ENCODE peak calls at places on chromosomes 4 and X, in four cellular contexts. One of them, this sample, is unnamed.

GRCh38 chrX:72313757-72314156 is 8.0 kb upstream of the CITED1 start:
- DNase-seq in PC-3: no peak
- DNase-seq in AG04450: no peak
- DNase-seq in PC-9: no peak
- DNase-seq in this sample: no peak

GRCh38 chrX:127877358-127877757 is 174.8 kb downstream of the ACTRT1 start:
- DNase-seq in PC-3: no peak
- DNase-seq in AG04450: no peak
- DNase-seq in PC-9: no peak
- DNase-seq in this sample: no peak

GRCh38 chrX:132737743-132738142 is 220.7 kb downstream of the HS6ST2 start:
- DNase-seq in PC-3: peak
- DNase-seq in AG04450: no peak
- DNase-seq in PC-9: peak
- DNase-seq in this sample: no peak

GRCh38 chr4:169446824-169447223 is 165.6 kb downstream of the NEK1 start:
- DNase-seq in PC-3: no peak
- DNase-seq in AG04450: no peak
- DNase-seq in PC-9: no peak
- DNase-seq in this sample: no peak

GRCh38 chr4:148124512-148124911 is 317.7 kb downstream of the NR3C2 start:
- DNase-seq in PC-3: no peak
- DNase-seq in AG04450: no peak
- DNase-seq in PC-9: no peak
- DNase-seq in this sample: no peak

GRCh38 chr4:99690472-99690871 is 32.8 kb upstream of the C4orf54 start:
- DNase-seq in PC-3: no peak
- DNase-seq in AG04450: no peak
- DNase-seq in PC-9: no peak
- DNase-seq in this sample: no peak

GRCh38 chrX:23838953-23839352 is 56.0 kb downstream of the SAT1 start:
- DNase-seq in PC-3: no peak
- DNase-seq in AG04450: no peak
- DNase-seq in PC-9: no peak
- DNase-seq in this sample: no peak

GRCh38 chr4:99202536-99202935 is 16.5 kb downstream of the ADH6 start:
- DNase-seq in PC-3: no peak
- DNase-seq in AG04450: no peak
- DNase-seq in PC-9: no peak
- DNase-seq in this sample: no peak

GRCh38 chr4:124167602-124168001 is 544.9 kb downstream of the ANKRD50 start:
- DNase-seq in PC-3: no peak
- DNase-seq in AG04450: no peak
- DNase-seq in PC-9: no peak
- DNase-seq in this sample: no peak

GRCh38 chrX:45295587-45295986 is 94.9 kb upstream of the DIPK2B start:
- DNase-seq in PC-3: peak
- DNase-seq in AG04450: no peak
- DNase-seq in PC-9: peak
- DNase-seq in this sample: no peak

GRCh38 chr4:17336524-17336941 is 175.4 kb downstream of the QDPR start:
- DNase-seq in PC-3: no peak
- DNase-seq in AG04450: no peak
- DNase-seq in PC-9: peak
- DNase-seq in this sample: no peak

GRCh38 chrX:12721042-12721441 is 70.2 kb upstream of the PRPS2 start:
- DNase-seq in PC-3: peak
- DNase-seq in AG04450: no peak
- DNase-seq in PC-9: no peak
- DNase-seq in this sample: no peak

GRCh38 chrX:11770320-11770719 is 12.3 kb downstream of the MSL3 start:
- DNase-seq in PC-3: peak
- DNase-seq in AG04450: no peak
- DNase-seq in PC-9: peak
- DNase-seq in this sample: peak

GRCh38 chrX:40660381-40660780 is 13.0 kb upstream of the CXorf38 start:
- DNase-seq in PC-3: no peak
- DNase-seq in AG04450: no peak
- DNase-seq in PC-9: no peak
- DNase-seq in this sample: no peak

GRCh38 chr4:150699599-150699998 is 117.6 kb downstream of the MAB21L2 start:
- DNase-seq in PC-3: peak
- DNase-seq in AG04450: no peak
- DNase-seq in PC-9: no peak
- DNase-seq in this sample: no peak

GRCh38 chr4:39029752-39030694 is 2.2 kb downstream of the TMEM156 start:
- DNase-seq in PC-3: peak
- DNase-seq in AG04450: no peak
- DNase-seq in PC-9: no peak
- DNase-seq in this sample: no peak

GRCh38 chr4:183376381-183376780 is 54.2 kb upstream of the CLDN24 start:
- DNase-seq in PC-3: no peak
- DNase-seq in AG04450: no peak
- DNase-seq in PC-9: no peak
- DNase-seq in this sample: no peak

GRCh38 chr4:7397206-7398103 is 37.3 kb downstream of the PSAPL1 start:
- DNase-seq in PC-3: no peak
- DNase-seq in AG04450: no peak
- DNase-seq in PC-9: no peak
- DNase-seq in this sample: no peak

GRCh38 chr4:6946497-6946896 is 36.9 kb downstream of the TBC1D14 start:
- DNase-seq in PC-3: no peak
- DNase-seq in AG04450: no peak
- DNase-seq in PC-9: no peak
- DNase-seq in this sample: no peak

GRCh38 chr4:95585016-95585695 is 36.4 kb upstream of the UNC5C start:
- DNase-seq in PC-3: peak
- DNase-seq in AG04450: no peak
- DNase-seq in PC-9: no peak
- DNase-seq in this sample: no peak

GRCh38 chrX:11423362-11423818 is 130.2 kb downstream of the AMELX start:
- DNase-seq in PC-3: peak
- DNase-seq in AG04450: peak
- DNase-seq in PC-9: no peak
- DNase-seq in this sample: no peak

GRCh38 chrX:1506916-1507315 is 30.1 kb downstream of the P2RY8 start:
- DNase-seq in PC-3: no peak
- DNase-seq in AG04450: no peak
- DNase-seq in PC-9: no peak
- DNase-seq in this sample: no peak

GRCh38 chrX:137194164-137194563 is 160.4 kb upstream of the GPR101 start:
- DNase-seq in PC-3: peak
- DNase-seq in AG04450: no peak
- DNase-seq in PC-9: no peak
- DNase-seq in this sample: peak

GRCh38 chr4:169135776-169136175 is 125.7 kb upstream of the CBR4 start:
- DNase-seq in PC-3: no peak
- DNase-seq in AG04450: no peak
- DNase-seq in PC-9: no peak
- DNase-seq in this sample: no peak

GRCh38 chr4:212438-213174 is 88.3 kb downstream of the ZNF718 start:
- DNase-seq in PC-3: no peak
- DNase-seq in AG04450: peak
- DNase-seq in PC-9: no peak
- DNase-seq in this sample: no peak

GRCh38 chr4:165505991-165506779 is 127.4 kb downstream of the CPE start:
- DNase-seq in PC-3: peak
- DNase-seq in AG04450: peak
- DNase-seq in PC-9: no peak
- DNase-seq in this sample: no peak

GRCh38 chr4:140018931-140019618 is 134.9 kb downstream of the MAML3 start:
- DNase-seq in PC-3: peak
- DNase-seq in AG04450: no peak
- DNase-seq in PC-9: peak
- DNase-seq in this sample: no peak

GRCh38 chr4:174516345-174516744 is 5.9 kb downstream of the HPGD start:
- DNase-seq in PC-3: no peak
- DNase-seq in AG04450: no peak
- DNase-seq in PC-9: no peak
- DNase-seq in this sample: no peak

GRCh38 chrX:10726647-10727046 is 106.3 kb upstream of the MID1 start:
- DNase-seq in PC-3: peak
- DNase-seq in AG04450: peak
- DNase-seq in PC-9: no peak
- DNase-seq in this sample: peak

GRCh38 chr4:168440442-168441264 is 39.6 kb downstream of the DDX60L start:
- DNase-seq in PC-3: peak
- DNase-seq in AG04450: no peak
- DNase-seq in PC-9: peak
- DNase-seq in this sample: peak

DNA sequence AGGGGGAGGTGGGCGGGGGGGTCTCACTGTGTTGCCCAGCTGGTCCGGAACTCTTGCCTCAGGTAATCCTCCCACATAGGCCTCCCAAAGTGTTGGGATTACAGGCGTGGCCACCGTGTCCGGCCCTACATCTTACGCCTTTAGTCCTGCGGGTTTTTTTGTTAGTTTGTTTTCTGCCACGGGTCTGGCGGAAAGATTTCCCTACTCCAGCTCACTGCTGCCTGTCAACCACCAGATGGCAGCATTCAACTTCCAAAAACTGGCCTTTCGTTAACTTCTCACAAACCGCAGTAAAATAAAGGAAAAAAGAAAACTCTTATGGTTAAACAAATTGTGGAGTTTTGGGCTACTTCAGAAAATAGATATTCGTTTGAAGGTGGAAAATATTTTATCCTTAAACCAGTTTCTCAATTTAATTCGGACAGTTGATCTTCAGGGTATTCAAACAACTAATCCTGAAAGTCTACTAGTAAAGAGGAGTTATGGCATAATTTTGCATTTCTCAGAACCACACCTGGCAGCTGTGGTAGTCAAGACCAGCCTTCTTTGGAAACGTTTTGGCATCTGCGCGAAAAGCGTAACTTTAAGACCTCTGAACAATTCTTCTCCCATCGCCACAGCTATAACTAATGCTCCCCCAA is 41.1 kb downstream of the LUZP4 start:
- DNase-seq in PC-3: peak
- DNase-seq in AG04450: no peak
- DNase-seq in PC-9: peak
- DNase-seq in this sample: peak
- H3K4me3 ChIP-seq in PC-3: no peak
- H3K4me3 ChIP-seq in AG04450: peak
- H3K4me3 ChIP-seq in PC-9: no peak
- H3K4me3 ChIP-seq in this sample: no peak

GRCh38 chrX:103311401-103311785 is 603 bp upstream of the BEX2 start:
- DNase-seq in PC-3: no peak
- DNase-seq in AG04450: no peak
- DNase-seq in PC-9: no peak
- DNase-seq in this sample: no peak
- H3K4me3 ChIP-seq in PC-3: peak
- H3K4me3 ChIP-seq in AG04450: no peak
- H3K4me3 ChIP-seq in PC-9: peak
- H3K4me3 ChIP-seq in this sample: no peak

GRCh38 chr4:1549638-1550035 is 134.5 kb downstream of the FAM53A start:
- DNase-seq in PC-3: no peak
- DNase-seq in AG04450: no peak
- DNase-seq in PC-9: no peak
- DNase-seq in this sample: no peak
- H3K4me3 ChIP-seq in PC-3: no peak
- H3K4me3 ChIP-seq in AG04450: no peak
- H3K4me3 ChIP-seq in PC-9: no peak
- H3K4me3 ChIP-seq in this sample: no peak

DNA sequence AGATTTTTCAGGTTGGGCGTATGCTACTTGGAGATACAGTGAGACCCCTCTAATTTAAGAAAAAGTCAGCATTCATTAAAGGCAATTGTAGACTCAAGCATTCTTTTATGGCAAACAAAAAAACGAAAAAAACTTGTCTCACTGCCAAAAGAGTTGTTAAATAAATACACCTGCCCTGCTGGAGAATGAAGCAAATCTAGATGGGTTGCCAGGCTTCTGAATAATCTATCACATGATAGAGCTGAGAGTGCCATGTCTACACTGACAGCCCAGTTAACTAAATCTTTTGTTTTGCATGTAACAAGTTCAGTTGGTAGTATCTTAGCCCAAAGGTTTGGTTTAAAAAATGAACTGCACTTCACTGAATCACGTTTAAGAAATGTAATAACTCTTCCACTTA is 69.9 kb downstream of the AGTR2 start:
- DNase-seq in PC-3: peak
- DNase-seq in AG04450: no peak
- DNase-seq in PC-9: peak
- DNase-seq in this sample: no peak
- H3K4me3 ChIP-seq in PC-3: peak
- H3K4me3 ChIP-seq in AG04450: no peak
- H3K4me3 ChIP-seq in PC-9: peak
- H3K4me3 ChIP-seq in this sample: no peak

GRCh38 chr4:72365981-72366380 is 203.0 kb downstream of the ADAMTS3 start:
- DNase-seq in PC-3: no peak
- DNase-seq in AG04450: no peak
- DNase-seq in PC-9: no peak
- DNase-seq in this sample: no peak
- H3K4me3 ChIP-seq in PC-3: no peak
- H3K4me3 ChIP-seq in AG04450: no peak
- H3K4me3 ChIP-seq in PC-9: no peak
- H3K4me3 ChIP-seq in this sample: no peak

GRCh38 chrX:114462266-114462665 is 121.6 kb upstream of the HTR2C start:
- DNase-seq in PC-3: no peak
- DNase-seq in AG04450: no peak
- DNase-seq in PC-9: no peak
- DNase-seq in this sample: no peak
- H3K4me3 ChIP-seq in PC-3: no peak
- H3K4me3 ChIP-seq in AG04450: no peak
- H3K4me3 ChIP-seq in PC-9: no peak
- H3K4me3 ChIP-seq in this sample: no peak

DNA sequence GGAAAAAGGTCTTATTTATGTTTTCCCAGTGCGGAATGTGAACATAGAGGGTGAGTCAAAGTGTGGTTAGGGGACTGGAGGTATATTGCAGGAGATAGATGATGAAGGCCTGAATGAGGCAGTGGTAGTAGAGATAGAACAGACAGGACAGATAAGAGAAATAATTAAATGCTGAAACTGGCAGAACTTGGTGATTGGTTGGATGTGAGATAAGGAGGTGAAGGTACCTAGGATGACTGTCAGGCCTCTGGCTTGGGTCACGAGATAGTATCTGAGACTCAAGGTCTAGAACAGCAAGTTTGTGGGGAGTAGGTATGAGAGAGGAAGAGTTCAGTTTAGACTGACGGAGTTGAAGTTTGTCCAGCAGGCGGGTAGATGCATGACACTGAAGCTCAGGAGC is 3.5 kb downstream of the MND1 start:
- DNase-seq in PC-3: peak
- DNase-seq in AG04450: no peak
- DNase-seq in PC-9: no peak
- DNase-seq in this sample: peak
- H3K4me3 ChIP-seq in PC-3: no peak
- H3K4me3 ChIP-seq in AG04450: no peak
- H3K4me3 ChIP-seq in PC-9: no peak
- H3K4me3 ChIP-seq in this sample: no peak

GRCh38 chrX:37844622-37845021 is 2.7 kb downstream of the DYNLT3 start:
- DNase-seq in PC-3: no peak
- DNase-seq in AG04450: no peak
- DNase-seq in PC-9: no peak
- DNase-seq in this sample: no peak
- H3K4me3 ChIP-seq in PC-3: no peak
- H3K4me3 ChIP-seq in AG04450: no peak
- H3K4me3 ChIP-seq in PC-9: no peak
- H3K4me3 ChIP-seq in this sample: no peak

This sample was measured in SJSA1.